ENCODE peak calls at places on chromosomes 2 and 18, in ten cellular contexts. F is fibroblast of lung; G is GM23248; I is fibroblast of mammary gland; D is transverse colon; S is CD8-positive, alpha-beta memory T cell; A is stomach; O is upper lobe of right lung; J is breast epithelium; K is heart left ventricle. Q is an unnamed sample.

GRCh38 chr2:190765386-190766173 is 115.0 kb upstream of the GLS start:
- DNase-seq in F (peak; percentile 71), G (peak; percentile 92), I (peak; percentile 89), D (no peak), S (no peak), A (no peak), O (no peak), J (no peak), K (no peak), Q (no peak)

GRCh38 chr18:52894801-52895200 is 554.8 kb downstream of the DCC start:
- DNase-seq in F (no peak), G (no peak), I (no peak), D (no peak), S (no peak), A (no peak), O (no peak), J (no peak), K (no peak), Q (peak; percentile 8)

GRCh38 chr2:133431289-133431688 is 137.0 kb downstream of the NCKAP5 start:
- DNase-seq in F (no peak), G (no peak), I (no peak), D (no peak), S (no peak), A (no peak), O (no peak), J (no peak), K (no peak), Q (no peak)

GRCh38 chr18:48825101-48825745 is 125.5 kb downstream of the SMAD7 start:
- DNase-seq in F (no peak), G (peak; percentile 89), I (peak; percentile 38), D (no peak), S (no peak), A (peak; percentile 20), O (peak; percentile 34), J (no peak), K (peak; percentile 47), Q (no peak)

GRCh38 chr2:176521860-176522259 is 252.6 kb downstream of the MTX2 start:
- DNase-seq in F (no peak), G (no peak), I (no peak), D (no peak), S (no peak), A (no peak), O (no peak), J (no peak), K (no peak), Q (no peak)

GRCh38 chr2:219230201-219230540 is 565 bp downstream of the ANKZF1 start:
- DNase-seq in F (peak; percentile 38), G (peak; percentile 79), I (peak; percentile 54), D (peak; percentile 71), S (peak; percentile 39), A (peak; percentile 73), O (peak; percentile 77), J (peak; percentile 49), K (no peak), Q (peak; percentile 90)

GRCh38 chr18:42936289-42936688 is 179.2 kb downstream of the RIT2 start:
- DNase-seq in F (no peak), G (no peak), I (no peak), D (no peak), S (no peak), A (no peak), O (no peak), J (no peak), K (no peak), Q (no peak)

GRCh38 chr2:160493227-160494028 is at the start of gene RBMS1:
- DNase-seq in F (peak; percentile 66), G (peak; percentile 72), I (peak; percentile 44), D (peak; percentile 53), S (peak; percentile 46), A (peak; percentile 54), O (peak; percentile 83), J (peak; percentile 41), K (peak; percentile 81), Q (peak; percentile 74)

GRCh38 chr2:135744761-135745314 is 3.2 kb downstream of the UBXN4 start:
- DNase-seq in F (peak; percentile 14), G (peak; percentile 51), I (peak; percentile 59), D (no peak), S (no peak), A (no peak), O (no peak), J (no peak), K (no peak), Q (no peak)

GRCh38 chr2:114745700-114746099 is 303.3 kb downstream of the DPP10 start:
- DNase-seq in F (no peak), G (no peak), I (no peak), D (no peak), S (no peak), A (no peak), O (no peak), J (no peak), K (no peak), Q (no peak)

GRCh38 chr2:109128466-109129355 is at the start of gene SH3RF3:
- DNase-seq in F (peak; percentile 60), G (peak; percentile 77), I (peak; percentile 51), D (peak; percentile 25), S (no peak), A (peak; percentile 44), O (peak; percentile 79), J (no peak), K (peak; percentile 65), Q (peak; percentile 63)

GRCh38 chr2:79833235-79833878 is 320.5 kb downstream of the CTNNA2 start:
- DNase-seq in F (no peak), G (no peak), I (no peak), D (no peak), S (no peak), A (no peak), O (no peak), J (no peak), K (no peak), Q (no peak)

DNA sequence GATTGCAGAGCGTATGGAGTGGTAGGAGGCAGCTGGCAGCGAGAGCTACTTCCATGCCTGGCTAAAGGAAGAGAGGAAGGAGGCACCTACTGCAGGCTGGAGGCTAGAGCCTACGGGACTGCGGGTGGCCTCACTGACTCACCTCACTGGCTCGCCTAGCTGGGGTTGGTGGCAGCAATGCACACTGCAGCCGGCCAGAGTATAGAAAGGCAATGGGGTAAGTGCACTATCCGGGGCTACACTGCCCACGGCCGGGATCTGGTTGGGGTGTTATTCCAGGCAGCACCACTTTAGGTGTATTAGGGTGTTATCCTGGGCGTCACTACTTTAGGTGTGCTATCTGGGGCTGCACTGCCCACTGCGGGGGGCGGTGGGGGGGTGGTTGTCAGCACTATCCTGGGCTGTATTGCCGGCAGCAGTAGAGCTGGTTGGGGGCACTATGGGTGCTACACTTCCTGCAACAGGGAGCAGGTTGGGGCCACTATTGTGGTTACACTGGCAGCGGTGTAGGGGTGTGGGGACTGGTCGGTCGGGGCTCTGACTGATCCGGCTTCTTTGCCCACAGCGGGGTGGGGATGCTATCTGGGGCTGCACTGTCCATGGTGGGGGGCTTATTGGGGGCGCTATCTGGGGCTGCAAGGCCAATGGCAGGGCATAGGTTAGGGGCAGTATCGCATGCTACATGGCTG is 33.3 kb upstream of the ANKRD62 start:
- DNase-seq in F (no peak), G (peak; percentile 23), I (no peak), D (no peak), S (no peak), A (no peak), O (no peak), J (no peak), K (no peak), Q (peak; percentile 45)
- H3K4me3 ChIP-seq in F (no peak overlapping the region), G (no peak overlapping the region), I (no peak overlapping the region), D (no peak overlapping the region), S (no peak overlapping the region), A (no peak overlapping the region), O (no peak overlapping the region), J (no peak overlapping the region), K (no peak overlapping the region), Q (no peak overlapping the region)

DNA sequence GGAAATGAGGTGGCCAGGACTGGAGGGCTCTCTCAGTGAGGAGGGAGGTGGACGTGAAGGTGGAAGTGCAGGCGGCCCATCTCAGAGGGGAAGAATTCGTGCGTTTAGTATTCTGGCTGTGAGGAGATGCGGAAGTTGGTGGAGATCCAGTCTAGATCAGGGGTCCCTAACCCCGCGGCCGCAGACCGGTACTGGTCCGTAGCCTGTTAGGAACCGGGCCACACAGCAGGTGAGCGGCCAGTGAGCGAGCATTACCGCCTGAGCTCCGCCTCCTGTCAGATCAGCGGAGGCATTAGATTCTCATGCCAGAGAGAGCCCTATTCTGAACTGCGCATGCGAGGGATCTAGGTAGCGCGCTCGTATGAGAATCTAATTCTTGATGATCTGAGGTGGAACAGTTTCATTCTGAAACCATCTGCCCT is 1.6 kb upstream of the FHOD3 start:
- DNase-seq in F (no peak), G (peak; percentile 31), I (no peak), D (no peak), S (no peak), A (no peak), O (no peak), J (no peak), K (peak; percentile 50), Q (no peak)
- H3K4me3 ChIP-seq in F (no peak overlapping the region), G (peak overlapping the region; percentile 87), I (peak overlapping the region; percentile 6), D (no peak overlapping the region), S (no peak overlapping the region), A (peak overlapping the region; percentile 63), O (no peak overlapping the region), J (no peak overlapping the region), K (peak overlapping the region; percentile 81), Q (no peak overlapping the region)

DNA sequence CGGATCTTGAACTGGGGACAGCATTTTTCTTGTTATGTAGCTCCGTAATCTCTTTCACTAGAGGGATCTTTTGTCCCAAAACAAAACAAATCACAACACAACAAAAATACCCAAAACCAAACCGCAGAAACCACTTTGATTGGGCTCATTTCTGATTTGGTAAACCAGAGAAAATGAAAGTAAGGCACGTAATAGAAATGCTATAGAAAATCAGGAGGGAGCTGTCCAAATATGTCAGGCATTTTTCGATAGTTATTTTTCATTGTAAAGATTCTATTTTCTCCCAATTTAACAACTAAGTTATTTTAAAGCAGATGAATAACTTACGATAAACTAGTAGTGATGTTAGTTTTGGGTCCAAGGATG is 406.5 kb downstream of the XIRP2 start:
- DNase-seq in F (peak; percentile 56), G (peak; percentile 40), I (no peak), D (no peak), S (no peak), A (no peak), O (no peak), J (no peak), K (no peak), Q (no peak)
- H3K4me3 ChIP-seq in F (peak overlapping the region; percentile 64), G (peak overlapping the region; percentile 83), I (peak overlapping the region; percentile 57), D (no peak overlapping the region), S (no peak overlapping the region), A (peak overlapping the region; percentile 77), O (peak overlapping the region; percentile 67), J (peak overlapping the region; percentile 60), K (peak overlapping the region; percentile 63), Q (peak overlapping the region; percentile 54)

DNA sequence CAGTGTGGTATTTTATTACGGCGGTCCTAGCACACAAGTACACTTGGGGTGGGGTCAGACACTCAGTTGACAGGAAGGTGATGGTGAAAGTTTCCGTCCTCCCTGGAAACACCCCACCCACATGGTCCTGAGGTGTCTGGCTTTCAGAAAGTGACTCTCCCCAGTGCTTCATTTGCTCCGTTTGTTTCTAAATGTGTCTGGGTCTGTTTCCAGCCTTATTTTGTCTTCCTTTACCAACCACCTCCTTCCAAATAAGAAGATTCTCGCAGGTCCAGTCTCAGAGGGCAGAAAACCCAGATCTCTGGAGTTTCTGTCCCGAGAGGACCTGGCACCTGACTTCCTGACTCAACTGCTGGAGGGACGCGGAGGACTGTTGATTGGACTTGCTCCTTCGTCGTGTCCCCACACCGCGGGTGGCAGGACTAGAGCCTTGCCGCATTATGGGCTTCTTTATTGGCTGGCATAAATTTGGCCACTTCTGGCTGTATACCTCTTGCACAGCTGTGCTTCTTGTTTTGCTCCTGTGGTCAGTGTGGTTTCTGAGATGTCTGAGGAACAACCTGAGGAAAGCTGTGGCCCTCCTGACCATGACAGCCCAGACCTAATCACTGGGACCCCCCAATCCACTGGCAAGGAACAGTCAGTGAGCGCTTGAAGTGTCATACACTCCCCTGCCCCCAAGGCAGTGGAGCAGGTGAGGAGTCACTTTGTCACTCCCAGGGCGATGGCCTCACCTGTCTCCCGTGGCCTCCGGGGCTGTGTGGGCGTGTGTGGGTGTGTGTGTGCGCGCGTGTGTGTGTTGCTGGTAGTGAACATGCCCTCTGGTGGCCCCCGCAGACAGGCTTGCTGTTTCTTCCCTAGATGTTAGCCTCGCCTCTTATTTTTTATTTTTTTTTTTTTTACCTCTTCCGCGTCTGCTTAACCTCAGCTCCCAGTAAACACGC is 45.6 kb downstream of the MEX3C start:
- DNase-seq in F (no peak), G (no peak), I (no peak), D (peak; percentile 66), S (peak; percentile 52), A (peak; percentile 35), O (no peak), J (no peak), K (no peak), Q (peak; percentile 71)
- H3K4me3 ChIP-seq in F (no peak overlapping the region), G (no peak overlapping the region), I (no peak overlapping the region), D (no peak overlapping the region), S (peak overlapping the region; percentile 11), A (no peak overlapping the region), O (no peak overlapping the region), J (no peak overlapping the region), K (no peak overlapping the region), Q (no peak overlapping the region)

Q was measured in left lung.